ENCODE peak calls at places on chromosomes 2 and 18, in four cellular contexts. J is Peyer's patch, L is A549, A is keratinocyte. D is an unnamed sample.

GRCh38 chr2:134774074-134774742 is 55.4 kb upstream of the TMEM163 start:
- DNase-seq in J (no peak), L (no peak), A (no peak), D (no peak)

GRCh38 chr2:52034706-52035105 is 1002.8 kb upstream of the NRXN1 start:
- DNase-seq in J (no peak), L (no peak), A (no peak), D (no peak)

GRCh38 chr2:98818164-98818563 is 87.2 kb upstream of the MGAT4A start:
- DNase-seq in J (no peak), L (no peak), A (no peak), D (no peak)

GRCh38 chr2:100818606-100819364 is 1.2 kb upstream of the NPAS2 start:
- DNase-seq in J (peak), L (peak), A (no peak), D (no peak)

GRCh38 chr2:162065767-162066166 is 8.2 kb downstream of the DPP4 start:
- DNase-seq in J (no peak), L (no peak), A (no peak), D (no peak)

GRCh38 chr18:58847383-58848071 is 17.1 kb upstream of the ZNF532 start:
- DNase-seq in J (peak), L (no peak), A (no peak), D (no peak)

GRCh38 chr18:32114293-32114692 is 22.6 kb downstream of the RNF138 start:
- DNase-seq in J (no peak), L (no peak), A (no peak), D (no peak)

GRCh38 chr2:236691799-236692167 is 122.2 kb downstream of the ACKR3 start:
- DNase-seq in J (peak), L (no peak), A (peak), D (no peak)

GRCh38 chr2:86675611-86676015 is 44.5 kb upstream of the RMND5A start:
- DNase-seq in J (peak), L (no peak), A (no peak), D (no peak)

GRCh38 chr2:37599688-37600525 is 71.5 kb downstream of the CDC42EP3 start:
- DNase-seq in J (peak), L (no peak), A (no peak), D (no peak)

GRCh38 chr2:216739035-216739434 is 43.7 kb upstream of the IGFBP5 start:
- DNase-seq in J (no peak), L (no peak), A (no peak), D (no peak)

GRCh38 chr2:171159326-171160118 is 1.2 kb downstream of the TLK1 start:
- DNase-seq in J (peak), L (peak), A (no peak), D (no peak)

GRCh38 chr2:31249009-31249690 is 15.2 kb downstream of the EHD3 start:
- DNase-seq in J (no peak), L (no peak), A (no peak), D (no peak)

GRCh38 chr2:70094171-70094977 is 7.1 kb downstream of the PCBP1 start:
- DNase-seq in J (peak), L (no peak), A (no peak), D (no peak)

GRCh38 chr18:23032030-23032582 is 99.0 kb downstream of the RBBP8 start:
- DNase-seq in J (no peak), L (no peak), A (peak), D (no peak)

GRCh38 chr2:86072271-86072858 is 33.3 kb downstream of the POLR1A start:
- DNase-seq in J (peak), L (no peak), A (no peak), D (peak)

GRCh38 chr2:10038123-10038522 is 5.2 kb upstream of the KLF11 start:
- DNase-seq in J (no peak), L (no peak), A (no peak), D (no peak)

GRCh38 chr2:219059725-219060682 is 717 bp downstream of the IHH start:
- DNase-seq in J (peak), L (no peak), A (no peak), D (no peak)

GRCh38 chr18:67199993-67200617 is 316.4 kb downstream of the DSEL start:
- DNase-seq in J (no peak), L (peak), A (peak), D (peak)

GRCh38 chr2:238279324-238279682 is 9.1 kb downstream of the PER2 start:
- DNase-seq in J (no peak), L (no peak), A (no peak), D (no peak)

GRCh38 chr2:238274152-238274865 is 14.1 kb downstream of the PER2 start:
- DNase-seq in J (peak), L (no peak), A (no peak), D (no peak)

GRCh38 chr2:238280083-238280816 is 8.2 kb downstream of the PER2 start:
- DNase-seq in J (peak), L (no peak), A (no peak), D (no peak)

GRCh38 chr2:238278626-238279323 is 9.6 kb downstream of the PER2 start:
- DNase-seq in J (no peak), L (no peak), A (no peak), D (no peak)

GRCh38 chr2:238277695-238278094 is 10.7 kb downstream of the PER2 start:
- DNase-seq in J (no peak), L (no peak), A (no peak), D (no peak)
- TF ChIP-seq CTCF in J (no peak), L (peak), A (peak), D (no peak)

GRCh38 chr2:26471766-26472706 is 5.9 kb downstream of the OTOF start:
- DNase-seq in J (no peak), L (peak), A (no peak), D (no peak)
- TF ChIP-seq CTCF in J (no peak), L (no peak), A (no peak), D (no peak)

GRCh38 chr2:238203104-238203972 is at the start of gene ILKAP:
- DNase-seq in J (peak), L (peak), A (no peak), D (peak)
- TF ChIP-seq CTCF in J (no peak), L (no peak), A (no peak), D (no peak)

DNA sequence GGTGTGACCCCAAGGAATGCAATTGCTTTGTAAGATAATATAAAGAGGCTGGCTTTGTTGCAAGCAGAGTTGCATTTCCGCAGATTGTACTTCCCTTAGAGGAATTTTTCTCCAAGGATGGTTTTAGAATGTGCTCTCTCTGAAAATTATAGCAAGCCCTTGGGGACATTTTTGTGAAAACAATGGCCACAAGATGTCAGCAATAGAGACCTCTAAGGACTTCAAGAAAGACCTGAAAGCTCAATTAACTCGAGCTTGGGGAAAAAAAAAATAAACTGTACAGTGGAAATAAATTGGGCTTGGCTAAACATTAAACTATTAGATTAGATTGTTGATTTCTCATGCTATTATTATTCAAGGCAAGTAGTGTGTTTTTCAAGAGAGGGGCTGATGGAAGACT is 81.3 kb upstream of the KYNU start:
- DNase-seq in J (no peak), L (no peak), A (no peak), D (no peak)
- TF ChIP-seq CTCF in J (no peak), L (no peak), A (no peak), D (no peak)

GRCh38 chr2:58357521-58357920 is 116.4 kb upstream of the FANCL start:
- DNase-seq in J (no peak), L (no peak), A (no peak), D (no peak)

GRCh38 chr2:58354230-58354629 is 113.1 kb upstream of the FANCL start:
- DNase-seq in J (no peak), L (no peak), A (no peak), D (no peak)

DNA sequence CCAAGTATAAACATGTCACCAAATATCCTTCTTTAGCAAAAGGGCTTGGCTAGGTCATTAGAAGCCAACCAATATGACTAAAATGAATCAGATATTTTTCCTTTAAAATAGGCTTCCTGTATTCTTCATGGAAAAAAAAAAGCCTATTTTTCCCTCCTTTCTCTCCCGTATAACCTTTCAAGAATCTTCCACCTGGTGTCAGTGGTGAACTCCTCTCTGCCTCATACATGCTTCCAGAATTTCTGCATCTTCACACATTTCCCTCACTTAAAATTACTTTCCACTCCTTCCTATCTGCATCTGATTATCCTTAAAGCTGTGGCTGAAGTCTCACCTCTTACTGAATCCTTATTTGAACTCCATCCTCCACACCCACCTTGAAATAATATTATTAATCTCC is 116.9 kb upstream of the FANCL start:
- DNase-seq in J (no peak), L (no peak), A (no peak), D (no peak)
- TF ChIP-seq CTCF in J (no peak), L (no peak), A (no peak), D (no peak)